ENCODE peak calls at places on chromosomes 2 and 18, in eight cellular contexts. Q is stimulated activated CD8-positive, alpha-beta memory T cell treated with anti-CD3 and anti-CD28 coated beads, Interleukin-4, amount 100 ng/mL, for 1 hour; U is endothelial cell; H is AML-193; R is GM06990; A is choroid plexus epithelial cell; D is suprapubic skin; G is cardiac fibroblast. C is an unnamed sample.

GRCh38 chr2:85584354-85584856 is at the start of gene VAMP5:
- DNase-seq in Q (no peak), U (peak; percentile 37), H (no peak), R (peak; percentile 64), A (no peak), D (no peak), G (peak; percentile 33), C (peak; percentile 79)

GRCh38 chr18:49723648-49724180 is 89.6 kb downstream of the ACAA2 start:
- DNase-seq in Q (no peak), U (peak; percentile 9), H (no peak), R (peak; percentile 25), A (no peak), D (no peak), G (peak; percentile 75), C (peak; percentile 17)

GRCh38 chr18:62755946-62756345 is 40.6 kb downstream of the PHLPP1 start:
- DNase-seq in Q (no peak), U (no peak), H (no peak), R (no peak), A (no peak), D (no peak), G (no peak), C (no peak)

GRCh38 chr18:59719533-59720325 is 22.5 kb upstream of the CCBE1 start:
- DNase-seq in Q (no peak), U (no peak), H (no peak), R (no peak), A (peak; percentile 62), D (no peak), G (peak; percentile 71), C (no peak)

GRCh38 chr2:158967731-158968395 is 577 bp upstream of the TANC1 start:
- DNase-seq in Q (no peak), U (peak; percentile 55), H (no peak), R (no peak), A (peak; percentile 56), D (peak; percentile 84), G (peak; percentile 62), C (peak; percentile 71)

GRCh38 chr2:19362094-19362649 is 3.7 kb upstream of the OSR1 start:
- DNase-seq in Q (no peak), U (no peak), H (peak; percentile 19), R (no peak), A (peak; percentile 54), D (no peak), G (peak; percentile 41), C (no peak)

GRCh38 chr18:21257383-21257782 is 15.4 kb downstream of the GREB1L start:
- DNase-seq in Q (no peak), U (no peak), H (no peak), R (no peak), A (peak; percentile 50), D (no peak), G (no peak), C (peak; percentile 50)

GRCh38 chr2:1501196-1501851 is 88.1 kb downstream of the TPO start:
- DNase-seq in Q (no peak), U (no peak), H (no peak), R (no peak), A (no peak), D (peak; percentile 73), G (no peak), C (no peak)

GRCh38 chr2:234372506-234372905 is 124.4 kb downstream of the ARL4C start:
- DNase-seq in Q (no peak), U (no peak), H (no peak), R (no peak), A (no peak), D (no peak), G (no peak), C (no peak)

GRCh38 chr2:229098810-229099209 is 172.3 kb downstream of the PID1 start:
- DNase-seq in Q (no peak), U (no peak), H (no peak), R (no peak), A (no peak), D (no peak), G (no peak), C (no peak)